ENCODE peak calls at places on chromosomes 11 and 22, in nine cellular contexts. R is thoracic aorta; T is T-helper 2 cell; P is activated naive CD4-positive, alpha-beta T cell treated with Interleukin-2 at 50 U/mL for 16 hours; M is A549; D is foreskin fibroblast; F is HAP-1; I is right lobe of liver; Y is sciatic nerve. C is an unnamed sample.

GRCh38 chr11:31646206-31646605 is 136.6 kb downstream of the ELP4 start:
- DNase-seq in R (no peak), T (no peak), P (no peak), M (peak; percentile 23), D (no peak), F (no peak), I (no peak), Y (no peak), C (no peak)

GRCh38 chr11:27839226-27839913 is 139.1 kb upstream of the BDNF start:
- DNase-seq in R (no peak), T (no peak), P (no peak), M (peak; percentile 21), D (no peak), F (no peak), I (no peak), Y (no peak), C (no peak)

GRCh38 chr11:12075822-12076821 is 34.3 kb upstream of the MICAL2 start:
- DNase-seq in R (peak; percentile 61), T (no peak), P (no peak), M (peak; percentile 97), D (peak; percentile 99), F (no peak), I (no peak), Y (no peak), C (no peak)

GRCh38 chr11:119808431-119809185 is 79.6 kb upstream of the NECTIN1 start:
- DNase-seq in R (no peak), T (no peak), P (no peak), M (no peak), D (no peak), F (no peak), I (no peak), Y (no peak), C (no peak)

GRCh38 chr11:57477507-57478189 is 17.3 kb downstream of the RTN4RL2 start:
- DNase-seq in R (no peak), T (no peak), P (no peak), M (no peak), D (no peak), F (no peak), I (no peak), Y (no peak), C (no peak)

GRCh38 chr11:126113515-126113957 is 50.9 kb upstream of the CDON start:
- DNase-seq in R (peak; percentile 87), T (no peak), P (no peak), M (peak; percentile 88), D (peak; percentile 95), F (no peak), I (peak; percentile 96), Y (peak; percentile 85), C (no peak)

GRCh38 chr11:47373876-47374820 is 4.2 kb downstream of the SPI1 start:
- DNase-seq in R (no peak), T (peak; percentile 79), P (peak; percentile 86), M (peak; percentile 74), D (peak; percentile 47), F (peak; percentile 68), I (peak; percentile 86), Y (peak; percentile 91), C (peak; percentile 61)

GRCh38 chr11:9823439-9823838 is 159.6 kb downstream of the SWAP70 start:
- DNase-seq in R (no peak), T (no peak), P (no peak), M (no peak), D (no peak), F (no peak), I (no peak), Y (no peak), C (no peak)

GRCh38 chr11:118834428-118835028 is 43.6 kb upstream of the DDX6 start:
- DNase-seq in R (no peak), T (no peak), P (no peak), M (no peak), D (no peak), F (no peak), I (no peak), Y (no peak), C (no peak)

GRCh38 chr22:29216873-29217666 is 11.4 kb downstream of the EMID1 start:
- DNase-seq in R (no peak), T (no peak), P (no peak), M (peak; percentile 15), D (peak; percentile 24), F (no peak), I (peak; percentile 84), Y (no peak), C (no peak)

GRCh38 chr22:49666146-49666809 is 161.4 kb downstream of the BRD1 start:
- DNase-seq in R (no peak), T (no peak), P (no peak), M (no peak), D (no peak), F (no peak), I (no peak), Y (peak; percentile 32), C (no peak)

GRCh38 chr22:49825944-49826602 is 1.6 kb downstream of the BRD1 start:
- DNase-seq in R (no peak), T (peak; percentile 42), P (peak; percentile 71), M (peak; percentile 26), D (peak; percentile 57), F (no peak), I (no peak), Y (no peak), C (no peak)

GRCh38 chr11:64967376-64967775 is 4.5 kb downstream of the MAJIN start:
- DNase-seq in R (no peak), T (no peak), P (no peak), M (no peak), D (no peak), F (no peak), I (no peak), Y (no peak), C (no peak)

GRCh38 chr22:27110985-27111451 is 453.6 kb downstream of the MIAT start:
- DNase-seq in R (no peak), T (no peak), P (no peak), M (peak; percentile 78), D (no peak), F (no peak), I (no peak), Y (no peak), C (no peak)

GRCh38 chr22:32684822-32685187 is 116.7 kb upstream of the TIMP3 start:
- DNase-seq in R (no peak), T (no peak), P (no peak), M (no peak), D (no peak), F (no peak), I (no peak), Y (no peak), C (no peak)

GRCh38 chr11:132056689-132057088 is 686.3 kb downstream of the NTM start:
- DNase-seq in R (no peak), T (no peak), P (no peak), M (no peak), D (peak; percentile 90), F (no peak), I (no peak), Y (no peak), C (no peak)

GRCh38 chr22:36175892-36176291 is 15.3 kb upstream of the APOL3 start:
- DNase-seq in R (no peak), T (no peak), P (no peak), M (no peak), D (no peak), F (no peak), I (no peak), Y (no peak), C (no peak)

GRCh38 chr11:118338637-118339061 is 3.9 kb downstream of the CD3D start:
- DNase-seq in R (no peak), T (peak; percentile 79), P (peak; percentile 83), M (no peak), D (no peak), F (no peak), I (no peak), Y (no peak), C (no peak)

GRCh38 chr11:8006349-8006977 is 19.3 kb downstream of the EIF3F start:
- DNase-seq in R (no peak), T (peak; percentile 19), P (peak; percentile 47), M (peak; percentile 66), D (peak; percentile 63), F (peak; percentile 74), I (no peak), Y (no peak), C (peak; percentile 66)

GRCh38 chr11:75615709-75616108 is 53.1 kb downstream of the MAP6 start:
- DNase-seq in R (no peak), T (no peak), P (no peak), M (no peak), D (no peak), F (no peak), I (no peak), Y (no peak), C (no peak)

GRCh38 chr11:102234779-102235439 is 82.4 kb upstream of the BIRC3 start:
- DNase-seq in R (no peak), T (no peak), P (no peak), M (no peak), D (no peak), F (no peak), I (no peak), Y (no peak), C (no peak)

GRCh38 chr22:32649515-32650200 is 151.8 kb upstream of the TIMP3 start:
- DNase-seq in R (peak; percentile 16), T (no peak), P (no peak), M (peak; percentile 14), D (peak; percentile 53), F (no peak), I (no peak), Y (no peak), C (no peak)

GRCh38 chr22:33772793-33773192 is 147.5 kb downstream of the LARGE1 start:
- DNase-seq in R (no peak), T (no peak), P (no peak), M (no peak), D (no peak), F (no peak), I (no peak), Y (no peak), C (no peak)

GRCh38 chr11:70547821-70548670 is 149.7 kb downstream of the CTTN start:
- DNase-seq in R (no peak), T (no peak), P (no peak), M (no peak), D (no peak), F (no peak), I (no peak), Y (no peak), C (no peak)

GRCh38 chr11:62542750-62543567 is 3.6 kb downstream of the AHNAK start:
- DNase-seq in R (no peak), T (peak; percentile 66), P (peak; percentile 79), M (peak; percentile 82), D (peak; percentile 83), F (peak; percentile 57), I (peak; percentile 79), Y (peak; percentile 91), C (peak; percentile 76)

GRCh38 chr22:50260801-50261614 is 475 bp downstream of the MAPK12 start:
- DNase-seq in R (no peak), T (no peak), P (peak; percentile 40), M (peak; percentile 72), D (peak; percentile 59), F (peak; percentile 22), I (no peak), Y (no peak), C (no peak)

GRCh38 chr22:44088976-44089570 is 65.0 kb downstream of the PARVB start:
- DNase-seq in R (no peak), T (no peak), P (no peak), M (no peak), D (peak; percentile 42), F (no peak), I (no peak), Y (no peak), C (no peak)

GRCh38 chr11:94196363-94196762 is 67.7 kb downstream of the PANX1 start:
- DNase-seq in R (no peak), T (no peak), P (no peak), M (no peak), D (no peak), F (no peak), I (peak; percentile 73), Y (no peak), C (no peak)

GRCh38 chr11:9895016-9895415 is 231.1 kb downstream of the SWAP70 start:
- DNase-seq in R (no peak), T (no peak), P (no peak), M (no peak), D (peak; percentile 26), F (no peak), I (no peak), Y (no peak), C (no peak)

GRCh38 chr11:15327786-15328231 is 213.1 kb downstream of the INSC start:
- DNase-seq in R (no peak), T (no peak), P (no peak), M (peak; percentile 39), D (no peak), F (peak; percentile 29), I (peak; percentile 66), Y (peak; percentile 77), C (peak; percentile 81)

GRCh38 chr11:86814775-86815174 is 14.4 kb downstream of the PRSS23 start:
- DNase-seq in R (no peak), T (no peak), P (no peak), M (no peak), D (peak; percentile 78), F (no peak), I (no peak), Y (no peak), C (no peak)